ENCODE peak calls at places on chromosomes 11 and 22, in nine cellular contexts. P is foreskin keratinocyte, E is spleen, W is GM12865, B is left ventricle myocardium inferior, L is astrocyte of the spinal cord, G is AG10803, M is A549, Y is HFFc6. C is an unnamed sample.

GRCh38 chr11:126739499-126740145 is 260.9 kb downstream of the KIRREL3 start:
- DNase-seq in P (no peak), E (no peak), W (no peak), B (no peak), L (no peak), G (peak), M (no peak), Y (no peak), C (no peak)

GRCh38 chr11:124872741-124873140 is 7.5 kb downstream of the ROBO3 start:
- DNase-seq in P (no peak), E (no peak), W (no peak), B (no peak), L (no peak), G (no peak), M (no peak), Y (no peak), C (no peak)

GRCh38 chr11:96102664-96103068 is 178.8 kb upstream of the MTMR2 start:
- DNase-seq in P (no peak), E (no peak), W (no peak), B (no peak), L (peak), G (peak), M (no peak), Y (peak), C (no peak)

GRCh38 chr11:117200813-117201515 is 1.8 kb downstream of the TAGLN start:
- DNase-seq in P (no peak), E (no peak), W (no peak), B (no peak), L (no peak), G (no peak), M (no peak), Y (no peak), C (no peak)

GRCh38 chr11:64936539-64936938 is 846 bp upstream of the GPHA2 start:
- DNase-seq in P (no peak), E (no peak), W (no peak), B (no peak), L (no peak), G (no peak), M (no peak), Y (no peak), C (no peak)

GRCh38 chr11:126817523-126818450 is 182.8 kb downstream of the KIRREL3 start:
- DNase-seq in P (no peak), E (no peak), W (no peak), B (no peak), L (no peak), G (peak), M (no peak), Y (no peak), C (no peak)

GRCh38 chr11:14642873-14643696 is 519 bp upstream of the PDE3B start:
- DNase-seq in P (no peak), E (peak), W (peak), B (no peak), L (no peak), G (no peak), M (no peak), Y (no peak), C (no peak)

GRCh38 chr11:29781268-29781667 is 235.6 kb downstream of the KCNA4 start:
- DNase-seq in P (no peak), E (no peak), W (no peak), B (peak), L (no peak), G (no peak), M (no peak), Y (no peak), C (no peak)

GRCh38 chr11:46285594-46286033 is 8.2 kb downstream of the CREB3L1 start:
- DNase-seq in P (no peak), E (no peak), W (no peak), B (peak), L (no peak), G (peak), M (no peak), Y (no peak), C (no peak)

GRCh38 chr22:32623943-32624342 is 149.3 kb downstream of the FBXO7 start:
- DNase-seq in P (no peak), E (no peak), W (no peak), B (peak), L (peak), G (peak), M (no peak), Y (peak), C (no peak)

GRCh38 chr11:46659908-46660307 is 40.5 kb downstream of the ARHGAP1 start:
- DNase-seq in P (no peak), E (no peak), W (no peak), B (no peak), L (peak), G (peak), M (no peak), Y (no peak), C (no peak)

GRCh38 chr22:38415046-38415445 is 40.0 kb downstream of the KCNJ4 start:
- DNase-seq in P (no peak), E (peak), W (no peak), B (no peak), L (no peak), G (no peak), M (no peak), Y (no peak), C (no peak)

GRCh38 chr22:41523464-41524221 is 20.6 kb downstream of the POLR3H start:
- DNase-seq in P (no peak), E (peak), W (no peak), B (peak), L (peak), G (peak), M (no peak), Y (peak), C (no peak)

GRCh38 chr11:102446606-102447005 is 6.0 kb downstream of the TMEM123 start:
- DNase-seq in P (peak), E (no peak), W (no peak), B (no peak), L (peak), G (peak), M (peak), Y (peak), C (no peak)

GRCh38 chr11:86740628-86741488 is 59.5 kb upstream of the PRSS23 start:
- DNase-seq in P (peak), E (no peak), W (no peak), B (no peak), L (peak), G (peak), M (peak), Y (peak), C (no peak)

GRCh38 chr22:27601195-27601594 is 200.4 kb downstream of the MN1 start:
- DNase-seq in P (no peak), E (no peak), W (no peak), B (no peak), L (no peak), G (no peak), M (no peak), Y (no peak), C (no peak)

GRCh38 chr22:27598792-27599191 is 202.8 kb downstream of the MN1 start:
- DNase-seq in P (no peak), E (no peak), W (no peak), B (no peak), L (no peak), G (no peak), M (no peak), Y (no peak), C (no peak)

GRCh38 chr22:27596133-27596905 is 205.2 kb downstream of the MN1 start:
- DNase-seq in P (no peak), E (no peak), W (no peak), B (no peak), L (no peak), G (no peak), M (no peak), Y (no peak), C (no peak)

GRCh38 chr22:27594474-27595134 is 207.0 kb downstream of the MN1 start:
- DNase-seq in P (no peak), E (peak), W (no peak), B (no peak), L (no peak), G (no peak), M (no peak), Y (no peak), C (no peak)

DNA sequence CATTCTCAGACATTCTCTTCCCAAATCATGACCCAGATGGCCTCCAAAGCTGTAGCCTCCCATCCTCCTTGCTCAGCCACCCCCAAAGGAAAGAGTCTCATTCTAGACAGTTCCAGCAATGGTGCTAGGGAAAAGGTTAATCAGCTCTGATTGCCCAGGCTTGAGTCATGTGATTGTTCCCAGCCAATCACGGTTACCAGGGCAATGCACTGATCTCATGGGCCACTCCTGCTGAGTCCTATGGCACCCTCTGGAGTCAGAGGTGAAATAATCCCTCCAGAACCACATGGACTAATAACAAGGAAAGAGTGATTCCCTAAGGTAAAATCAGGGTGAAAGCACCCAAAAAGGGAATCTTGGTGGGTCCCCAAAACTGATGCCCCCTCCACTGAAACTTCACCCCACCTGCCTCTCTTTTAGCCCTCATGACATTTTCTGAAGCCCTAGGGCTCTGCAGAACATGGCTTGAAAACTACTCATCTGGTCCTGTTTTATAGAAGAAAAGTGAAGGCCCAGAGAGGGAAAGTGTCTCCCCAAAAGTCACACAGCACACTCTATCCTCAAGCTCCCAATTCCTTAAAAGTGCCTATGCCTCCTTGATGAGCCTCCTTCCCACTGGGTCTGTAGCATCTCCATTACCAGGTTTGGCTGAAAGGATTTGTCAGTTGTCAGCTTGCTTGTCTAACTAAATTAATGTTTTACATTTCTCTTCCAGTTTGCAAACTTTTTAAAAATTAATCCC is 203.7 kb downstream of the MN1 start:
- DNase-seq in P (no peak), E (peak), W (no peak), B (no peak), L (no peak), G (no peak), M (no peak), Y (peak), C (no peak)
- TF ChIP-seq CTCF in P (peak), E (no peak), W (no peak), B (no peak), L (no peak), G (no peak), M (no peak), Y (peak), C (no peak)

GRCh38 chr11:123434262-123434661 is 4.2 kb downstream of the GRAMD1B start:
- DNase-seq in P (no peak), E (no peak), W (peak), B (no peak), L (peak), G (peak), M (peak), Y (peak), C (peak)
- TF ChIP-seq CTCF in P (peak), E (no peak), W (peak), B (peak), L (peak), G (peak), M (peak), Y (peak), C (peak)

DNA sequence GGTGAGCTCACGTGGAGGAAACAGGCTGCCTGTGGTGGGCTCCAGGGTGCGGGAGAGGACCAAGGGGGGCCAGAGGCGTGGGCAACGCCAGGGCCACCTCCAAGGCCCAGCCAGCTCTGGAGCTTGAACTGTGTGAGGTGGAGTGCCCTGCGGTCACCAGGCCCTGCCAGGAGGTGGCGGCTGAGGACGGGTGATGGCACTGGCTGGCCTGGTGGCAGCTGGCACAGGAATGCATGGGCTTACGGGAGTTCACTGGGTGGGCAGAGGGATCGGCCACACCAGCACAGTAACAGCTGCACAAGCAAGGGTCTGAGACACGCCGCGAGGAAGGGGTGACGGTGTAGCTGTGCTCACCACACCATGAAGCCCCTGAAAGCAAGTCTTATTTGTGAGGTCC is 15.8 kb downstream of the TOLLIP start:
- DNase-seq in P (no peak), E (peak), W (peak), B (peak), L (no peak), G (no peak), M (peak), Y (no peak), C (no peak)
- TF ChIP-seq CTCF in P (peak), E (peak), W (peak), B (no peak), L (peak), G (peak), M (peak), Y (peak), C (peak)

GRCh38 chr11:783581-784015 is 6.3 kb downstream of the CEND1 start:
- DNase-seq in P (peak), E (peak), W (no peak), B (peak), L (peak), G (peak), M (no peak), Y (peak), C (no peak)
- TF ChIP-seq CTCF in P (peak), E (no peak), W (peak), B (peak), L (peak), G (peak), M (no peak), Y (peak), C (no peak)

GRCh38 chr11:61928606-61929005 is 11.2 kb upstream of the RAB3IL1 start:
- DNase-seq in P (no peak), E (no peak), W (no peak), B (no peak), L (no peak), G (no peak), M (no peak), Y (no peak), C (no peak)

GRCh38 chr11:61927501-61927900 is 10.1 kb upstream of the RAB3IL1 start:
- DNase-seq in P (no peak), E (no peak), W (no peak), B (no peak), L (peak), G (no peak), M (no peak), Y (no peak), C (no peak)

GRCh38 chr11:61923166-61924015 is 6.0 kb upstream of the RAB3IL1 start:
- DNase-seq in P (peak), E (no peak), W (no peak), B (peak), L (peak), G (peak), M (no peak), Y (peak), C (no peak)

GRCh38 chr11:61924016-61924360 is 6.6 kb upstream of the RAB3IL1 start:
- DNase-seq in P (no peak), E (no peak), W (no peak), B (no peak), L (no peak), G (no peak), M (no peak), Y (no peak), C (no peak)

GRCh38 chr11:61926235-61926634 is 8.9 kb upstream of the RAB3IL1 start:
- DNase-seq in P (no peak), E (no peak), W (no peak), B (no peak), L (no peak), G (no peak), M (no peak), Y (no peak), C (no peak)
- TF ChIP-seq CTCF in P (no peak), E (no peak), W (no peak), B (no peak), L (no peak), G (no peak), M (no peak), Y (no peak), C (no peak)